ENCODE peak calls at places on chromosomes 7 and 10, in eight cellular contexts. U is left ventricle myocardium inferior, W is IMR-90, E is GM23248, L is aorta, O is GM23338, B is upper lobe of left lung, T is WERI-Rb-1. Z is an unnamed sample.
A peak's percentile ranks its signal among the peaks of the same experiment; 100 is the strongest.

GRCh38 chr7:55004579-55004978 is 14.2 kb upstream of the EGFR start:
- DNase-seq in O (no peak), U (no peak), L (no peak), E (no peak), W (no peak), B (no peak), T (no peak), Z (no peak)

GRCh38 chr7:24882989-24883631 is 96.9 kb downstream of the OSBPL3 start:
- DNase-seq in T (no peak), L (peak; percentile 82), E (peak; percentile 95), U (peak; percentile 69), W (peak; percentile 82), O (no peak), B (no peak), Z (no peak)

GRCh38 chr7:38673795-38674194 is 42.6 kb upstream of the AMPH start:
- DNase-seq in L (no peak), B (peak; percentile 41), U (no peak), O (no peak), E (peak; percentile 93), W (peak; percentile 84), T (no peak), Z (peak; percentile 22)

GRCh38 chr7:87003872-87004798 is 55.3 kb downstream of the ELAPOR2 start:
- DNase-seq in U (no peak), B (no peak), E (no peak), W (no peak), O (no peak), L (no peak), T (no peak), Z (no peak)

GRCh38 chr10:14374745-14375445 is 44.2 kb upstream of the FRMD4A start:
- DNase-seq in E (no peak), W (peak; percentile 42), T (no peak), L (no peak), B (no peak), U (no peak), O (no peak), Z (no peak)

GRCh38 chr10:130555411-130555750 is 419.2 kb downstream of the GLRX3 start:
- DNase-seq in W (no peak), B (no peak), E (no peak), O (no peak), L (no peak), U (no peak), T (no peak), Z (no peak)

GRCh38 chr7:5359344-5359743 is 64.3 kb downstream of the TNRC18 start:
- DNase-seq in W (no peak), E (no peak), T (no peak), U (no peak), O (no peak), L (no peak), B (no peak), Z (no peak)

GRCh38 chr10:91759581-91759986 is 38.6 kb upstream of the TNKS2 start:
- DNase-seq in B (no peak), O (no peak), U (no peak), E (peak; percentile 34), T (no peak), L (no peak), W (peak; percentile 50), Z (no peak)

GRCh38 chr10:72819053-72819452 is 74.5 kb upstream of the OIT3 start:
- DNase-seq in E (no peak), B (no peak), L (no peak), O (no peak), T (no peak), W (no peak), U (no peak), Z (no peak)

GRCh38 chr10:119546009-119546408 is 3.5 kb upstream of the RGS10 start:
- DNase-seq in W (peak; percentile 27), T (no peak), L (no peak), O (no peak), U (no peak), B (no peak), E (peak; percentile 21), Z (no peak)

GRCh38 chr10:60958892-60959601 is 15.1 kb upstream of the RHOBTB1 start:
- DNase-seq in T (no peak), W (peak; percentile 57), B (no peak), O (no peak), E (peak; percentile 55), U (no peak), L (no peak), Z (no peak)

GRCh38 chr10:103918053-103918846 is at the start of gene STN1:
- DNase-seq in W (peak; percentile 96), T (peak; percentile 95), B (peak; percentile 99), E (peak; percentile 99), O (peak; percentile 99), U (peak; percentile 98), L (peak; percentile 99), Z (peak; percentile 76)

GRCh38 chr10:35546824-35547225 is 58.3 kb upstream of the GJD4 start:
- DNase-seq in E (peak; percentile 85), U (no peak), O (peak; percentile 41), B (no peak), T (no peak), W (peak; percentile 61), L (no peak), Z (no peak)

GRCh38 chr10:97540669-97541500 is 31.7 kb upstream of the ANKRD2 start:
- DNase-seq in W (no peak), L (peak; percentile 78), O (peak; percentile 43), E (peak; percentile 47), B (no peak), T (peak; percentile 40), U (no peak), Z (no peak)

GRCh38 chr10:33706191-33706590 is 371.7 kb upstream of the NRP1 start:
- DNase-seq in B (no peak), W (peak; percentile 86), T (no peak), U (no peak), L (no peak), E (peak; percentile 93), O (no peak), Z (no peak)

GRCh38 chr7:149225106-149225505 is 14.3 kb upstream of the ZNF212 start:
- DNase-seq in E (no peak), W (no peak), B (no peak), O (no peak), U (no peak), T (no peak), L (peak; percentile 53), Z (no peak)

GRCh38 chr10:60732240-60733188 is 45.8 kb upstream of the CDK1 start:
- DNase-seq in U (no peak), W (no peak), E (peak; percentile 12), B (peak; percentile 44), L (peak; percentile 73), O (peak; percentile 69), T (peak; percentile 12), Z (no peak)

GRCh38 chr10:13971586-13972475 is 358.9 kb downstream of the FRMD4A start:
- DNase-seq in T (peak; percentile 11), W (peak; percentile 86), B (no peak), U (no peak), E (peak; percentile 40), O (peak; percentile 56), L (no peak), Z (no peak)

DNA sequence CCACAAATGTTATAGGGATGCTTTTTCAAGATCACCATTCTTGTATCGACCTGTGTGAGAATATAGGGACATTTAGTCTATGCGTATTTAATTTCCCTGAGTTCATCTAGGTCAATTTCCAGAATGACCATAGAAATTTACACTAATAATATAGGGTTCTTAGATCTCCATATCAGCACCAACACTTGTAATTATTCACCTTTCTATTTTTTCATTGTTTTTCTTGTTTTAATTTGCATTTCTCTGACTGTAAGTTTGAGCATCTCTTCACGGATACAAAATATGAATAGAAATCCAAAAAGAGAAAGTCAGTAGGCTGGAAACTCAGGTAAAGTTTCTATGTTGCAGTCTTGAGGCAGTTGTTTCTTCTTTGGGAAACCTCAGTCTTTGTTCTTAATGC is 134.8 kb downstream of the CREB5 start:
- DNase-seq in E (no peak), W (no peak), L (no peak), U (no peak), B (no peak), T (no peak), O (no peak), Z (no peak)
- H3K27me3 ChIP-seq in E (no peaks in the 10 kb centered on the region), W (no peaks in the 10 kb centered on the region), L (no peaks in the 10 kb centered on the region), U (no peaks in the 10 kb centered on the region), B (no peaks in the 10 kb centered on the region), T (peaks cover 44% of the 10 kb centered on the region), O (no peaks in the 10 kb centered on the region), Z (peaks cover 26% of the 10 kb centered on the region)

GRCh38 chr10:1199897-1200721 is 143.9 kb downstream of the WDR37 start:
- DNase-seq in W (no peak), O (no peak), U (no peak), B (no peak), T (no peak), L (no peak), E (no peak), Z (no peak)
- H3K27me3 ChIP-seq in W (no peaks in the 10 kb centered on the region), O (no peaks in the 10 kb centered on the region), U (peaks cover 52% of the 10 kb centered on the region), B (no peaks in the 10 kb centered on the region), T (peaks cover 19% of the 10 kb centered on the region), L (no peaks in the 10 kb centered on the region), E (peaks cover 14% of the 10 kb centered on the region), Z (peaks cover 6% of the 10 kb centered on the region)

GRCh38 chr7:29141981-29142380 is 4.4 kb downstream of the CPVL start:
- DNase-seq in L (no peak), W (no peak), E (no peak), T (no peak), B (no peak), U (no peak), O (no peak), Z (no peak)

GRCh38 chr7:29139796-29140195 is 6.5 kb downstream of the CPVL start:
- DNase-seq in T (no peak), W (no peak), L (no peak), O (no peak), B (no peak), U (no peak), E (peak; percentile 72), Z (no peak)

GRCh38 chr7:29138588-29138987 is 7.7 kb downstream of the CPVL start:
- DNase-seq in T (no peak), E (no peak), O (no peak), L (no peak), U (no peak), B (no peak), W (no peak), Z (no peak)

GRCh38 chr7:29140873-29141468 is 5.4 kb downstream of the CPVL start:
- DNase-seq in L (no peak), O (no peak), W (no peak), B (peak; percentile 51), U (no peak), E (no peak), T (no peak), Z (no peak)

DNA sequence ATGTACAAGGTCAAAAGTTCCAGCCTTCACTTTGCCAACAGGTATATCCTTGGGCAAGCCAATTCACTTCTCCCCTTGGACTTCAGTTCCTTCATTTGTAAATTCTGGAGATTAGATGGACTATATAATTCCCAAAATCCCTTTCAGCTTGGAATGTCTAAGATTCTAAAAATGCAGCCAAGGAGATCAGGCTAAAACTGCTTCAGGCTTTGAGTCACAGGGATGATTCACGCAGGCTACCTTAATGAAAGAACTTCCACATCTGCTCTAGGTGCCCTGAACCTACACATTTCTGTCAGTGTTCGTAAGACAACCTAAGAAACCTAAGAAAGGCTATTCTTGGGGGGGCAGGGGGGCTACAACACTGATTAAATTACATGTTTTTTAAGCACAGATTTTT is 7.1 kb downstream of the CPVL start:
- DNase-seq in T (no peak), O (no peak), W (no peak), B (no peak), U (no peak), L (no peak), E (peak; percentile 83), Z (no peak)
- H3K27me3 ChIP-seq in T (no peaks in the 10 kb centered on the region), O (no peaks in the 10 kb centered on the region), W (no peaks in the 10 kb centered on the region), B (no peaks in the 10 kb centered on the region), U (no peaks in the 10 kb centered on the region), L (no peaks in the 10 kb centered on the region), E (peaks cover 13% of the 10 kb centered on the region), Z (peaks cover 17% of the 10 kb centered on the region)

GRCh38 chr10:101069441-101069840 is 7.7 kb downstream of the KAZALD1 start:
- DNase-seq in E (no peak), L (no peak), T (no peak), U (no peak), O (no peak), W (no peak), B (no peak), Z (no peak)
- H3K27me3 ChIP-seq in E (peaks cover 13% of the 10 kb centered on the region), L (no peaks in the 10 kb centered on the region), T (no peaks in the 10 kb centered on the region), U (peaks cover 53% of the 10 kb centered on the region), O (peaks cover 87% of the 10 kb centered on the region), W (peaks cover 29% of the 10 kb centered on the region), B (no peaks in the 10 kb centered on the region), Z (no peaks in the 10 kb centered on the region)

Z was measured in Panc1.